ENCODE peak calls at places on chromosomes 4 and X, in six cellular contexts. I is thyroid gland; Q is stimulated activated CD4-positive, alpha-beta T cell treated with anti-CD3 and anti-CD28 coated beads, Interleukin-4, amount 100 ng/mL, for 48 hours; K is fibroblast of gingiva; B is Kasumi-1; O is stimulated activated CD8-positive, alpha-beta memory T cell treated with anti-CD3 and anti-CD28 coated beads, Interleukin-7, amount 100 ng/mL, for 1 hour. M is an unnamed sample.

GRCh38 chrX:65821721-65822496 is 154.5 kb downstream of the MSN start:
- DNase-seq in I (peak), Q (peak), K (no peak), B (peak), O (peak), M (no peak)

GRCh38 chrX:155865193-155865592 is 16.0 kb upstream of the VAMP7 start:
- DNase-seq in I (no peak), Q (no peak), K (no peak), B (no peak), O (no peak), M (no peak)

GRCh38 chr4:120918788-120919187 is 3.7 kb downstream of the PRDM5 start:
- DNase-seq in I (peak), Q (no peak), K (peak), B (peak), O (no peak), M (no peak)

GRCh38 chr4:182555997-182556418 is 312.8 kb downstream of the TENM3 start:
- DNase-seq in I (peak), Q (no peak), K (peak), B (no peak), O (no peak), M (no peak)

GRCh38 chrX:153598541-153599191 is at the start of gene CCNQ:
- DNase-seq in I (peak), Q (no peak), K (peak), B (peak), O (no peak), M (no peak)

GRCh38 chrX:41116948-41117347 is 31.7 kb downstream of the USP9X start:
- DNase-seq in I (no peak), Q (no peak), K (no peak), B (no peak), O (no peak), M (no peak)

GRCh38 chrX:47854474-47854873 is 17.8 kb downstream of the ZNF81 start:
- DNase-seq in I (peak), Q (no peak), K (peak), B (peak), O (no peak), M (no peak)

GRCh38 chr4:156420557-156420956 is 466.9 kb upstream of the CTSO start:
- DNase-seq in I (no peak), Q (no peak), K (no peak), B (no peak), O (no peak), M (no peak)

GRCh38 chrX:46125139-46125538 is 420.1 kb downstream of the ZNF674 start:
- DNase-seq in I (no peak), Q (no peak), K (peak), B (no peak), O (no peak), M (no peak)

M was measured in SW 1271.